ENCODE peak calls at places on chromosomes 12 and 14, in six cellular contexts. W is heart right ventricle, T is H9, F is ovary, O is Peyer's patch, I is fibroblast of lung. R is an unnamed sample.
A peak's percentile ranks its signal among the peaks of the same experiment; 100 is the strongest.

GRCh38 chr12:108129017-108129812 is at the start of gene WSCD2:
- DNase-seq in W (peak; percentile 16), I (peak; percentile 13), F (no peak), T (peak; percentile 92), O (no peak), R (peak; percentile 80)

GRCh38 chr14:91732859-91733477 is 1.1 kb upstream of the CATSPERB start:
- DNase-seq in I (no peak), O (no peak), F (no peak), T (no peak), W (no peak), R (no peak)

GRCh38 chr12:102376251-102376747 is 104.1 kb downstream of the IGF1 start:
- DNase-seq in O (no peak), F (no peak), T (no peak), W (peak; percentile 5), I (peak; percentile 34), R (no peak)

GRCh38 chr12:48924617-48925217 is 575 bp downstream of the FKBP11 start:
- DNase-seq in O (peak; percentile 68), I (peak; percentile 52), F (peak; percentile 70), W (peak; percentile 29), T (peak; percentile 83), R (no peak)

GRCh38 chr14:93036652-93037341 is 78.9 kb downstream of the ITPK1 start:
- DNase-seq in O (no peak), W (no peak), I (peak; percentile 28), F (no peak), T (no peak), R (no peak)

GRCh38 chr14:85087201-85087600 is 442.7 kb upstream of the FLRT2 start:
- DNase-seq in O (no peak), I (peak; percentile 55), W (no peak), F (no peak), T (no peak), R (no peak)

GRCh38 chr14:20454359-20454644 is 310 bp downstream of the OSGEP start:
- DNase-seq in I (peak; percentile 89), W (no peak), O (no peak), T (no peak), F (no peak), R (peak; percentile 40)

GRCh38 chr12:6374028-6374780 is 1.2 kb downstream of the SCNN1A start:
- DNase-seq in W (no peak), F (no peak), T (no peak), O (no peak), I (no peak), R (no peak)

GRCh38 chr14:57085801-57086200 is 182.9 kb downstream of the EXOC5 start:
- DNase-seq in F (no peak), I (no peak), O (no peak), T (no peak), W (no peak), R (no peak)

GRCh38 chr14:71452535-71452934 is 479.7 kb upstream of the RGS6 start:
- DNase-seq in T (no peak), F (no peak), I (no peak), W (no peak), O (no peak), R (no peak)

GRCh38 chr12:31002999-31003398 is 70.7 kb upstream of the DDX11 start:
- DNase-seq in T (no peak), I (peak; percentile 45), W (no peak), F (peak; percentile 12), O (peak; percentile 10), R (no peak)

GRCh38 chr14:91281346-91281745 is 36.8 kb upstream of the GPR68 start:
- DNase-seq in T (no peak), W (no peak), I (peak; percentile 42), F (no peak), O (no peak), R (no peak)

GRCh38 chr12:128818065-128819022 is 5.4 kb downstream of the SLC15A4 start:
- DNase-seq in I (peak; percentile 85), T (no peak), W (no peak), O (no peak), F (no peak), R (no peak)

GRCh38 chr12:124756151-124756550 is 107.5 kb downstream of the SCARB1 start:
- DNase-seq in I (no peak), O (no peak), F (no peak), W (no peak), T (no peak), R (no peak)

GRCh38 chr12:100857418-100857817 is 62.8 kb downstream of the ANO4 start:
- DNase-seq in T (no peak), F (no peak), O (no peak), I (no peak), W (no peak), R (no peak)

GRCh38 chr12:79691299-79692248 is 810 bp upstream of the PAWR start:
- DNase-seq in I (peak; percentile 96), T (no peak), W (peak; percentile 17), F (no peak), O (no peak), R (no peak)

GRCh38 chr14:85415015-85415712 is 114.8 kb upstream of the FLRT2 start:
- DNase-seq in F (peak; percentile 42), T (peak; percentile 58), O (no peak), W (peak; percentile 68), I (peak; percentile 96), R (no peak)

GRCh38 chr14:35229495-35230089 is 62.6 kb upstream of the PSMA6 start:
- DNase-seq in O (no peak), W (no peak), F (no peak), I (no peak), T (no peak), R (no peak)

GRCh38 chr12:46356655-46357437 is 15.7 kb downstream of the SLC38A2 start:
- DNase-seq in T (no peak), O (no peak), W (no peak), I (peak; percentile 55), F (no peak), R (no peak)

GRCh38 chr12:80778005-80778541 is 61.4 kb downstream of the MYF5 start:
- DNase-seq in I (peak; percentile 94), T (no peak), F (no peak), O (no peak), W (peak; percentile 57), R (peak; percentile 79)

GRCh38 chr12:6899837-6900519 is 4.6 kb upstream of the LRRC23 start:
- DNase-seq in T (peak; percentile 63), I (peak; percentile 81), W (peak; percentile 83), O (peak; percentile 70), F (no peak), R (no peak)

GRCh38 chr14:67166450-67166853 is 22.8 kb upstream of the GARIN2 start:
- DNase-seq in T (no peak), I (peak; percentile 38), O (no peak), F (no peak), W (peak; percentile 16), R (no peak)

GRCh38 chr12:110046451-110047187 is 1.7 kb downstream of the C12orf76 start:
- DNase-seq in O (no peak), I (no peak), T (no peak), W (no peak), F (no peak), R (no peak)

GRCh38 chr12:124916370-124917134 is 2.1 kb upstream of the UBC start:
- DNase-seq in F (peak; percentile 43), I (peak; percentile 95), O (no peak), T (no peak), W (peak; percentile 73), R (peak; percentile 47)

GRCh38 chr14:96309128-96309906 is 53.3 kb downstream of the BDKRB1 start:
- DNase-seq in O (no peak), T (no peak), F (no peak), I (no peak), W (no peak), R (no peak)

GRCh38 chr12:76890407-76891143 is 11.8 kb upstream of the CSRP2 start:
- DNase-seq in O (no peak), T (no peak), F (no peak), I (peak; percentile 51), W (no peak), R (no peak)

GRCh38 chr12:59595097-59595496 is 732 bp upstream of the SLC16A7 start:
- DNase-seq in T (no peak), I (no peak), W (no peak), O (no peak), F (no peak), R (no peak)

GRCh38 chr12:115402443-115403170 is 718.6 kb upstream of the TBX3 start:
- DNase-seq in W (no peak), F (no peak), I (peak; percentile 39), T (no peak), O (no peak), R (no peak)

GRCh38 chr14:74950795-74951442 is 4.5 kb downstream of the PGF start:
- DNase-seq in F (no peak), I (no peak), O (no peak), W (no peak), T (no peak), R (no peak)

GRCh38 chr14:78595797-78596196 is 425.6 kb downstream of the NRXN3 start:
- DNase-seq in O (no peak), T (peak; percentile 40), W (no peak), I (no peak), F (no peak), R (no peak)
- TF ChIP-seq CTCF in O (no peak), T (peak; percentile 64), W (no peak), I (peak; percentile 15), F (no peak), R (no peak)

GRCh38 chr12:13836116-13836515 is 145.3 kb downstream of the GRIN2B start:
- DNase-seq in W (no peak), F (no peak), O (no peak), T (no peak), I (no peak), R (no peak)
- H3K9me3 ChIP-seq in W (no peaks in the 10 kb centered on the region), F (no peaks in the 10 kb centered on the region), O (no peaks in the 10 kb centered on the region), T (no peaks in the 10 kb centered on the region), I (no peaks in the 10 kb centered on the region), R (no peaks in the 10 kb centered on the region)

DNA sequence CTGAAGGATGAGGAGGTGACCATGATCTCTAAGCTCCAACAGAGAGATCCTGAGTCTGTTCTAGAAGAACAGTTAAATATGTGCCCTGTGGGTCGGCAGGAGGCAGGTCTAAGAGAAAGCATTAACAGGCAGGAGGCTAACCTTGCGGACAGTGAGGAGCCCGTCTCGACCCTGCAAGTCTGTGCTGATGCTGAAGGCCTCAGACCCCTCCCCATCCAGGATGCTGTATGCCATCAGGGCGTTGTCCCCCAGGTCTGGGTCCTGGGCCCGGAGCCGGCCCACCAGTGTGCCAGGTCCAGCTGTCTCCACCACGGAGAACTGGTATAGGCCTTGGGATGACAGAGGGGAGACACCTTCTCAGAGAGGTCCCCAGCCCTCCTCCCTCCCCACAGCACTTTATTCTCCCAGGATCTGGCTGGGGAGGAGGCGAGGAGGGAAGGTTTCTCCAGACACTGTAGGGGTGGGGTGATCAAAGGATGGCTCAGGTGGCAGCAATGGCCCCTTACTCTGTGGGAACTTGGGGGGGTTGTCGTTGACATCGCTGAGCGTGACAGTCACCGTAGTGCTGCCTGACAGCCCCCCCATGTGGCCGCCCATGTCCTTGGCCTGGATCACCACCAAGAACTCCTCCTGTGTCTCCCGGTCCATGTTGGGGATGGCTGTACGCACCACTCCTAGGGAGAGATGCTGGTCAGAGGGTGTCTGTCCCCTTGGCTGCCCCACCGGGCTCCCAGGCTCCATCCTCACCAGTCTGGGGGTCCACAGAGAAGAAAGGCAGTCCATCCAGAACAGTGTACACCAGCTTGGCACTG is 3.1 kb downstream of the CDH24 start:
- DNase-seq in F (peak; percentile 40), I (no peak), T (peak; percentile 50), O (peak; percentile 42), W (no peak), R (no peak)
- TF ChIP-seq CTCF in F (no peak), I (peak; percentile 11), T (peak; percentile 54), O (no peak), W (no peak), R (peak; percentile 7)

DNA sequence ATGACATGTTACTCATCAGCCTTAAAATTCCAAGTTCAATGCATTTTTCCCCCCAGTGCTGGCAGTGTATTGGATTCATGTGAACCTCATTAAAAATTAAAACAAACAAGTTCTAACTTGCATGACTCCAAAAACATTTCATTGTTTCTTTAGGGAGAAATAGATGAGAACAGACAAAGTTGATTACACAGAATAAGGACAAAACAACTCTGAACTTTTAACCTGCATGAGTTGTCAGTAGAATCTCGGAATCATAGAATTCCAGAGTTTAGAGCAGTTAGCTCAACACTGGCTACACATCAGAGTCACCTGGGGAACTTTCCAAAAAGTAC is 127.5 kb downstream of the TMX1 start:
- DNase-seq in O (no peak), F (no peak), W (no peak), I (peak; percentile 54), T (no peak), R (no peak)
- H3K9me3 ChIP-seq in O (no peaks in the 10 kb centered on the region), F (no peaks in the 10 kb centered on the region), W (no peaks in the 10 kb centered on the region), I (no peaks in the 10 kb centered on the region), T (no peaks in the 10 kb centered on the region), R (no peaks in the 10 kb centered on the region)